ENCODE peak calls at places on chromosomes 5 and 9, in ten cellular contexts. One of them, this sample, is unnamed.

GRCh38 chr9:32351845-32352244 is 32.6 kb upstream of the ACO1 start:
- DNase-seq in HCT116: peak; percentile 41
- DNase-seq in CD8-positive, alpha-beta T cell: no peak
- DNase-seq in activated effector memory CD4-positive, alpha-beta T cell treated with anti-CD3 and anti-CD28 coated beads, Interleukin-2, amount 50 U/mL, for 16 hours: no peak
- DNase-seq in CD4-positive, CD25-positive, alpha-beta regulatory T cell: no peak
- DNase-seq in effector memory CD4-positive, alpha-beta T cell: no peak
- DNase-seq in foreskin fibroblast: no peak
- DNase-seq in RPMI7951: no peak
- DNase-seq in H1: peak; percentile 59
- DNase-seq in A172: peak; percentile 21
- DNase-seq in this sample: no peak

GRCh38 chr5:33470544-33470943 is 29.8 kb downstream of the TARS1 start:
- DNase-seq in HCT116: peak; percentile 6
- DNase-seq in CD8-positive, alpha-beta T cell: no peak
- DNase-seq in activated effector memory CD4-positive, alpha-beta T cell treated with anti-CD3 and anti-CD28 coated beads, Interleukin-2, amount 50 U/mL, for 16 hours: no peak
- DNase-seq in CD4-positive, CD25-positive, alpha-beta regulatory T cell: peak; percentile 24
- DNase-seq in effector memory CD4-positive, alpha-beta T cell: no peak
- DNase-seq in foreskin fibroblast: no peak
- DNase-seq in RPMI7951: peak; percentile 47
- DNase-seq in H1: no peak
- DNase-seq in A172: peak; percentile 52
- DNase-seq in this sample: no peak

GRCh38 chr5:91296691-91297143 is 86.4 kb downstream of the ARRDC3 start:
- DNase-seq in HCT116: no peak
- DNase-seq in CD8-positive, alpha-beta T cell: no peak
- DNase-seq in activated effector memory CD4-positive, alpha-beta T cell treated with anti-CD3 and anti-CD28 coated beads, Interleukin-2, amount 50 U/mL, for 16 hours: no peak
- DNase-seq in CD4-positive, CD25-positive, alpha-beta regulatory T cell: no peak
- DNase-seq in effector memory CD4-positive, alpha-beta T cell: no peak
- DNase-seq in foreskin fibroblast: peak; percentile 63
- DNase-seq in RPMI7951: peak; percentile 92
- DNase-seq in H1: no peak
- DNase-seq in A172: peak; percentile 40
- DNase-seq in this sample: no peak

GRCh38 chr9:134024393-134024792 is 888 bp upstream of the BRD3OS start:
- DNase-seq in HCT116: no peak
- DNase-seq in CD8-positive, alpha-beta T cell: no peak
- DNase-seq in activated effector memory CD4-positive, alpha-beta T cell treated with anti-CD3 and anti-CD28 coated beads, Interleukin-2, amount 50 U/mL, for 16 hours: no peak
- DNase-seq in CD4-positive, CD25-positive, alpha-beta regulatory T cell: no peak
- DNase-seq in effector memory CD4-positive, alpha-beta T cell: no peak
- DNase-seq in foreskin fibroblast: no peak
- DNase-seq in RPMI7951: no peak
- DNase-seq in H1: no peak
- DNase-seq in A172: no peak
- DNase-seq in this sample: no peak

GRCh38 chr9:119986205-119986604 is 593.8 kb downstream of the CDK5RAP2 start:
- DNase-seq in HCT116: no peak
- DNase-seq in CD8-positive, alpha-beta T cell: no peak
- DNase-seq in activated effector memory CD4-positive, alpha-beta T cell treated with anti-CD3 and anti-CD28 coated beads, Interleukin-2, amount 50 U/mL, for 16 hours: no peak
- DNase-seq in CD4-positive, CD25-positive, alpha-beta regulatory T cell: no peak
- DNase-seq in effector memory CD4-positive, alpha-beta T cell: no peak
- DNase-seq in foreskin fibroblast: no peak
- DNase-seq in RPMI7951: no peak
- DNase-seq in H1: no peak
- DNase-seq in A172: no peak
- DNase-seq in this sample: no peak

GRCh38 chr9:32411753-32412152 is 27.3 kb downstream of the ACO1 start:
- DNase-seq in HCT116: no peak
- DNase-seq in CD8-positive, alpha-beta T cell: no peak
- DNase-seq in activated effector memory CD4-positive, alpha-beta T cell treated with anti-CD3 and anti-CD28 coated beads, Interleukin-2, amount 50 U/mL, for 16 hours: no peak
- DNase-seq in CD4-positive, CD25-positive, alpha-beta regulatory T cell: no peak
- DNase-seq in effector memory CD4-positive, alpha-beta T cell: no peak
- DNase-seq in foreskin fibroblast: no peak
- DNase-seq in RPMI7951: no peak
- DNase-seq in H1: no peak
- DNase-seq in A172: no peak
- DNase-seq in this sample: no peak

GRCh38 chr9:136886610-136887597 is 588 bp downstream of the TRAF2 start:
- DNase-seq in HCT116: no peak
- DNase-seq in CD8-positive, alpha-beta T cell: no peak
- DNase-seq in activated effector memory CD4-positive, alpha-beta T cell treated with anti-CD3 and anti-CD28 coated beads, Interleukin-2, amount 50 U/mL, for 16 hours: peak; percentile 78
- DNase-seq in CD4-positive, CD25-positive, alpha-beta regulatory T cell: peak; percentile 33
- DNase-seq in effector memory CD4-positive, alpha-beta T cell: peak; percentile 75
- DNase-seq in foreskin fibroblast: peak; percentile 50
- DNase-seq in RPMI7951: peak; percentile 23
- DNase-seq in H1: peak; percentile 70
- DNase-seq in A172: peak; percentile 42
- DNase-seq in this sample: no peak

GRCh38 chr5:42628821-42629220 is 127.8 kb upstream of the CCDC152 start:
- DNase-seq in HCT116: no peak
- DNase-seq in CD8-positive, alpha-beta T cell: no peak
- DNase-seq in activated effector memory CD4-positive, alpha-beta T cell treated with anti-CD3 and anti-CD28 coated beads, Interleukin-2, amount 50 U/mL, for 16 hours: no peak
- DNase-seq in CD4-positive, CD25-positive, alpha-beta regulatory T cell: no peak
- DNase-seq in effector memory CD4-positive, alpha-beta T cell: no peak
- DNase-seq in foreskin fibroblast: no peak
- DNase-seq in RPMI7951: no peak
- DNase-seq in H1: no peak
- DNase-seq in A172: no peak
- DNase-seq in this sample: no peak

GRCh38 chr9:34310205-34310604 is 18.9 kb downstream of the KIF24 start:
- DNase-seq in HCT116: no peak
- DNase-seq in CD8-positive, alpha-beta T cell: no peak
- DNase-seq in activated effector memory CD4-positive, alpha-beta T cell treated with anti-CD3 and anti-CD28 coated beads, Interleukin-2, amount 50 U/mL, for 16 hours: no peak
- DNase-seq in CD4-positive, CD25-positive, alpha-beta regulatory T cell: no peak
- DNase-seq in effector memory CD4-positive, alpha-beta T cell: no peak
- DNase-seq in foreskin fibroblast: peak; percentile 34
- DNase-seq in RPMI7951: no peak
- DNase-seq in H1: no peak
- DNase-seq in A172: no peak
- DNase-seq in this sample: no peak

GRCh38 chr5:109191153-109191558 is 218.6 kb downstream of the PJA2 start:
- DNase-seq in HCT116: peak; percentile 64
- DNase-seq in CD8-positive, alpha-beta T cell: no peak
- DNase-seq in activated effector memory CD4-positive, alpha-beta T cell treated with anti-CD3 and anti-CD28 coated beads, Interleukin-2, amount 50 U/mL, for 16 hours: no peak
- DNase-seq in CD4-positive, CD25-positive, alpha-beta regulatory T cell: peak; percentile 89
- DNase-seq in effector memory CD4-positive, alpha-beta T cell: no peak
- DNase-seq in foreskin fibroblast: peak; percentile 80
- DNase-seq in RPMI7951: peak; percentile 31
- DNase-seq in H1: no peak
- DNase-seq in A172: peak; percentile 57
- DNase-seq in this sample: no peak

GRCh38 chr5:2739360-2740050 is 12.0 kb downstream of the IRX2 start:
- DNase-seq in HCT116: no peak
- DNase-seq in CD8-positive, alpha-beta T cell: no peak
- DNase-seq in activated effector memory CD4-positive, alpha-beta T cell treated with anti-CD3 and anti-CD28 coated beads, Interleukin-2, amount 50 U/mL, for 16 hours: no peak
- DNase-seq in CD4-positive, CD25-positive, alpha-beta regulatory T cell: no peak
- DNase-seq in effector memory CD4-positive, alpha-beta T cell: no peak
- DNase-seq in foreskin fibroblast: peak; percentile 67
- DNase-seq in RPMI7951: no peak
- DNase-seq in H1: peak; percentile 79
- DNase-seq in A172: no peak
- DNase-seq in this sample: no peak

GRCh38 chr5:73619606-73620334 is 6.2 kb upstream of the ARHGEF28 start:
- DNase-seq in HCT116: no peak
- DNase-seq in CD8-positive, alpha-beta T cell: no peak
- DNase-seq in activated effector memory CD4-positive, alpha-beta T cell treated with anti-CD3 and anti-CD28 coated beads, Interleukin-2, amount 50 U/mL, for 16 hours: no peak
- DNase-seq in CD4-positive, CD25-positive, alpha-beta regulatory T cell: no peak
- DNase-seq in effector memory CD4-positive, alpha-beta T cell: no peak
- DNase-seq in foreskin fibroblast: peak; percentile 35
- DNase-seq in RPMI7951: no peak
- DNase-seq in H1: no peak
- DNase-seq in A172: no peak
- DNase-seq in this sample: no peak

GRCh38 chr5:111972548-111972947 is 215.6 kb upstream of the NREP start:
- DNase-seq in HCT116: no peak
- DNase-seq in CD8-positive, alpha-beta T cell: no peak
- DNase-seq in activated effector memory CD4-positive, alpha-beta T cell treated with anti-CD3 and anti-CD28 coated beads, Interleukin-2, amount 50 U/mL, for 16 hours: no peak
- DNase-seq in CD4-positive, CD25-positive, alpha-beta regulatory T cell: no peak
- DNase-seq in effector memory CD4-positive, alpha-beta T cell: no peak
- DNase-seq in foreskin fibroblast: no peak
- DNase-seq in RPMI7951: no peak
- DNase-seq in H1: no peak
- DNase-seq in A172: no peak
- DNase-seq in this sample: no peak

GRCh38 chr5:144131256-144131655 is 39.2 kb downstream of the YIPF5 start:
- DNase-seq in HCT116: no peak
- DNase-seq in CD8-positive, alpha-beta T cell: no peak
- DNase-seq in activated effector memory CD4-positive, alpha-beta T cell treated with anti-CD3 and anti-CD28 coated beads, Interleukin-2, amount 50 U/mL, for 16 hours: no peak
- DNase-seq in CD4-positive, CD25-positive, alpha-beta regulatory T cell: no peak
- DNase-seq in effector memory CD4-positive, alpha-beta T cell: no peak
- DNase-seq in foreskin fibroblast: no peak
- DNase-seq in RPMI7951: no peak
- DNase-seq in H1: no peak
- DNase-seq in A172: no peak
- DNase-seq in this sample: no peak

GRCh38 chr9:120043448-120043847 is 536.5 kb downstream of the CDK5RAP2 start:
- DNase-seq in HCT116: no peak
- DNase-seq in CD8-positive, alpha-beta T cell: no peak
- DNase-seq in activated effector memory CD4-positive, alpha-beta T cell treated with anti-CD3 and anti-CD28 coated beads, Interleukin-2, amount 50 U/mL, for 16 hours: no peak
- DNase-seq in CD4-positive, CD25-positive, alpha-beta regulatory T cell: no peak
- DNase-seq in effector memory CD4-positive, alpha-beta T cell: no peak
- DNase-seq in foreskin fibroblast: no peak
- DNase-seq in RPMI7951: peak; percentile 63
- DNase-seq in H1: no peak
- DNase-seq in A172: no peak
- DNase-seq in this sample: no peak

GRCh38 chr5:172643392-172643871 is 2.4 kb downstream of the NEURL1B start:
- DNase-seq in HCT116: no peak
- DNase-seq in CD8-positive, alpha-beta T cell: no peak
- DNase-seq in activated effector memory CD4-positive, alpha-beta T cell treated with anti-CD3 and anti-CD28 coated beads, Interleukin-2, amount 50 U/mL, for 16 hours: no peak
- DNase-seq in CD4-positive, CD25-positive, alpha-beta regulatory T cell: no peak
- DNase-seq in effector memory CD4-positive, alpha-beta T cell: no peak
- DNase-seq in foreskin fibroblast: no peak
- DNase-seq in RPMI7951: no peak
- DNase-seq in H1: no peak
- DNase-seq in A172: no peak
- DNase-seq in this sample: no peak

GRCh38 chr5:61632064-61632463 is 300.0 kb downstream of the ZSWIM6 start:
- DNase-seq in HCT116: no peak
- DNase-seq in CD8-positive, alpha-beta T cell: no peak
- DNase-seq in activated effector memory CD4-positive, alpha-beta T cell treated with anti-CD3 and anti-CD28 coated beads, Interleukin-2, amount 50 U/mL, for 16 hours: no peak
- DNase-seq in CD4-positive, CD25-positive, alpha-beta regulatory T cell: no peak
- DNase-seq in effector memory CD4-positive, alpha-beta T cell: no peak
- DNase-seq in foreskin fibroblast: no peak
- DNase-seq in RPMI7951: no peak
- DNase-seq in H1: no peak
- DNase-seq in A172: no peak
- DNase-seq in this sample: no peak

This sample was measured in glomerular endothelial cell.